ENCODE peak calls at places on chromosome 7, in five cellular contexts. U is iris pigment epithelial cell, W is PC-3, G is testis, V is HTR-8/SVneo. J is an unnamed sample.

GRCh38 chr7:139866047-139866837 is 37.2 kb downstream of the TBXAS1 start:
- DNase-seq in U (no peak), W (no peak), G (no peak), V (no peak), J (no peak)

GRCh38 chr7:129186749-129187260 is 1.6 kb upstream of the SMO start:
- DNase-seq in U (no peak), W (no peak), G (no peak), V (no peak), J (no peak)

GRCh38 chr7:35565927-35566326 is 129.0 kb downstream of the HERPUD2 start:
- DNase-seq in U (no peak), W (no peak), G (no peak), V (no peak), J (peak; percentile 16)

GRCh38 chr7:107130487-107131220 is 38.1 kb upstream of the HBP1 start:
- DNase-seq in U (peak; percentile 27), W (peak; percentile 15), G (no peak), V (no peak), J (no peak)

GRCh38 chr7:55074008-55074499 is 55.2 kb downstream of the EGFR start:
- DNase-seq in U (peak; percentile 94), W (peak; percentile 98), G (no peak), V (peak; percentile 68), J (peak; percentile 93)

GRCh38 chr7:47671358-47671757 is 89.4 kb upstream of the TNS3 start:
- DNase-seq in U (no peak), W (no peak), G (no peak), V (no peak), J (no peak)

GRCh38 chr7:130367088-130367755 is 13.1 kb upstream of the CPA1 start:
- DNase-seq in U (no peak), W (no peak), G (no peak), V (no peak), J (no peak)

GRCh38 chr7:86708334-86708733 is 64.6 kb downstream of the GRM3 start:
- DNase-seq in U (no peak), W (no peak), G (no peak), V (no peak), J (no peak)

GRCh38 chr7:94510582-94511456 is 1.2 kb downstream of the CASD1 start:
- DNase-seq in U (peak; percentile 12), W (peak; percentile 56), G (no peak), V (peak; percentile 13), J (peak; percentile 16)

GRCh38 chr7:128863433-128863989 is 855 bp downstream of the ATP6V1F start:
- DNase-seq in U (peak; percentile 70), W (peak; percentile 69), G (peak; percentile 43), V (peak; percentile 75), J (peak; percentile 76)

GRCh38 chr7:69782917-69783684 is 184.8 kb downstream of the AUTS2 start:
- DNase-seq in U (no peak), W (no peak), G (peak; percentile 74), V (no peak), J (peak; percentile 74)

GRCh38 chr7:131753620-131754222 is 197.3 kb upstream of the PODXL start:
- DNase-seq in U (no peak), W (peak; percentile 51), G (no peak), V (peak; percentile 3), J (no peak)

GRCh38 chr7:50733552-50733951 is 49.1 kb downstream of the GRB10 start:
- DNase-seq in U (peak; percentile 88), W (peak; percentile 90), G (no peak), V (no peak), J (peak; percentile 31)

J was measured in fibroblast of mammary gland.